ENCODE peak calls at places on chromosomes 4 and X, in ten cellular contexts. E is aorta; R is thyroid gland; Y is heart left ventricle; A is keratinocyte; Q is effector memory CD4-positive, alpha-beta T cell; T is right lobe of liver; C is fibroblast of lung; X is tibial artery; G is cardiac muscle cell. V is an unnamed sample.

GRCh38 chrX:46912098-46912672 is at the start of gene JADE3:
- DNase-seq in E (peak; percentile 90), R (peak; percentile 81), Y (peak; percentile 84), A (no peak), Q (peak; percentile 3), T (peak; percentile 87), C (peak; percentile 75), X (peak; percentile 81), G (peak; percentile 84), V (peak; percentile 73)

GRCh38 chr4:52914051-52914605 is 52.0 kb downstream of the RASL11B start:
- DNase-seq in E (no peak), R (no peak), Y (no peak), A (no peak), Q (no peak), T (no peak), C (peak; percentile 86), X (no peak), G (peak; percentile 85), V (peak; percentile 11)

GRCh38 chr4:140186651-140187315 is 32.8 kb upstream of the MAML3 start:
- DNase-seq in E (no peak), R (peak; percentile 40), Y (no peak), A (peak; percentile 41), Q (no peak), T (no peak), C (peak; percentile 76), X (no peak), G (peak; percentile 73), V (no peak)

GRCh38 chr4:89111833-89112563 is 665 bp downstream of the TIGD2 start:
- DNase-seq in E (no peak), R (no peak), Y (no peak), A (peak; percentile 92), Q (no peak), T (no peak), C (peak; percentile 88), X (no peak), G (peak; percentile 97), V (no peak)

GRCh38 chr4:125445525-125445924 is 130.8 kb downstream of the FAT4 start:
- DNase-seq in E (no peak), R (no peak), Y (no peak), A (no peak), Q (no peak), T (no peak), C (no peak), X (no peak), G (no peak), V (no peak)

GRCh38 chr4:88522702-88523324 is 763 bp downstream of the PYURF start:
- DNase-seq in E (peak; percentile 78), R (peak; percentile 44), Y (peak; percentile 51), A (no peak), Q (no peak), T (peak; percentile 65), C (peak; percentile 34), X (no peak), G (peak; percentile 59), V (no peak)

GRCh38 chr4:118338981-118339765 is 13.6 kb downstream of the PRSS12 start:
- DNase-seq in E (no peak), R (no peak), Y (no peak), A (peak; percentile 15), Q (no peak), T (no peak), C (peak; percentile 77), X (no peak), G (no peak), V (no peak)

GRCh38 chrX:39652336-39652735 is 445.4 kb downstream of the BCOR start:
- DNase-seq in E (no peak), R (peak; percentile 12), Y (no peak), A (no peak), Q (peak; percentile 0), T (no peak), C (no peak), X (no peak), G (peak; percentile 30), V (no peak)

GRCh38 chr4:105461221-105462041 is 12.4 kb downstream of the PPA2 start:
- DNase-seq in E (no peak), R (no peak), Y (no peak), A (no peak), Q (no peak), T (no peak), C (peak; percentile 62), X (no peak), G (peak; percentile 88), V (no peak)

GRCh38 chrX:39331062-39331704 is 529.9 kb downstream of the MID1IP1 start:
- DNase-seq in E (no peak), R (no peak), Y (no peak), A (no peak), Q (no peak), T (no peak), C (peak; percentile 45), X (no peak), G (no peak), V (no peak)

GRCh38 chrX:150035531-150035930 is 97.2 kb upstream of the EOLA2 start:
- DNase-seq in E (no peak), R (no peak), Y (no peak), A (no peak), Q (no peak), T (no peak), C (peak; percentile 30), X (no peak), G (no peak), V (no peak)

GRCh38 chr4:122503214-122503613 is 46.7 kb upstream of the IL2 start:
- DNase-seq in E (no peak), R (no peak), Y (no peak), A (no peak), Q (no peak), T (no peak), C (no peak), X (no peak), G (peak; percentile 23), V (no peak)

GRCh38 chrX:119427024-119427794 is 28.1 kb downstream of the SLC25A43 start:
- DNase-seq in E (no peak), R (no peak), Y (peak; percentile 53), A (no peak), Q (no peak), T (peak; percentile 72), C (peak; percentile 67), X (no peak), G (peak; percentile 55), V (peak; percentile 23)

GRCh38 chrX:1212532-1212931 is at the start of gene CRLF2:
- DNase-seq in E (peak; percentile 31), R (no peak), Y (no peak), A (no peak), Q (no peak), T (no peak), C (no peak), X (no peak), G (no peak), V (no peak)

GRCh38 chrX:109390556-109390955 is 91.3 kb downstream of the GUCY2F start:
- DNase-seq in E (no peak), R (no peak), Y (no peak), A (no peak), Q (no peak), T (no peak), C (no peak), X (no peak), G (no peak), V (no peak)

GRCh38 chrX:66039916-66040315 is at the start of gene VSIG4:
- DNase-seq in E (no peak), R (no peak), Y (no peak), A (no peak), Q (no peak), T (no peak), C (no peak), X (no peak), G (no peak), V (no peak)

GRCh38 chrX:66042307-66043077 is 2.6 kb upstream of the VSIG4 start:
- DNase-seq in E (no peak), R (no peak), Y (no peak), A (no peak), Q (no peak), T (no peak), C (no peak), X (no peak), G (no peak), V (no peak)

GRCh38 chrX:66045894-66046293 is 6.0 kb upstream of the VSIG4 start:
- DNase-seq in E (no peak), R (no peak), Y (no peak), A (no peak), Q (no peak), T (no peak), C (no peak), X (no peak), G (no peak), V (no peak)

GRCh38 chrX:66046612-66047235 is 6.8 kb upstream of the VSIG4 start:
- DNase-seq in E (no peak), R (no peak), Y (no peak), A (no peak), Q (no peak), T (no peak), C (no peak), X (no peak), G (no peak), V (no peak)

GRCh38 chrX:66043584-66043983 is 3.7 kb upstream of the VSIG4 start:
- DNase-seq in E (no peak), R (no peak), Y (no peak), A (no peak), Q (no peak), T (no peak), C (no peak), X (no peak), G (no peak), V (no peak)
- H3K27ac ChIP-seq in E (no peak overlapping the region), R (no peak overlapping the region), Y (no peak overlapping the region), A (no peak overlapping the region), Q (no peak overlapping the region), T (no peak overlapping the region), C (no peak overlapping the region), X (no peak overlapping the region), G (no peak overlapping the region), V (no peak overlapping the region)

DNA sequence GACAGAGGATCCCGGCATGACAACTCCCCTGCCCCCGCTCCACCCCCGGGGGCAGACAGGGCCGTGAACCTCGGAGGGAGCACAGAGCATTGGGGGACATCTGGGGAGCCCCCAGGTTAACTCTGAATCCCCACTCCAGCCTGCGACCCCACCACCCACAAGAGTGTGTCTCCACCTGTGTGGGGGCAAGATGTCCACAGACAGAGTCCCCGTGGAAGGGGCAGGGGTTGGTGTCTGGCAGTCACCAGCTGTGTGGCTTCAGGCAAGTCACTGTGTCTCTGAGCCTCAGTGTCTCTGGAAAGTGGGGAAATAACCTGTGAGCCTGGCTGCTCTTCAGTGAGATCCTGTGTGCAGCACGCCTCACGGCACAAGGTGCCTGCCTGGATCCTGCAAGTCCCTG is 239.0 kb downstream of the AFAP1 start:
- DNase-seq in E (no peak), R (no peak), Y (no peak), A (no peak), Q (no peak), T (no peak), C (no peak), X (no peak), G (no peak), V (no peak)
- H3K4me1 ChIP-seq in E (no peaks in the 10 kb centered on the region), R (peaks cover 4% of the 10 kb centered on the region), Y (peaks cover 8% of the 10 kb centered on the region), A (no peaks in the 10 kb centered on the region), Q (no peaks in the 10 kb centered on the region), T (no peaks in the 10 kb centered on the region), C (no peaks in the 10 kb centered on the region), X (no peaks in the 10 kb centered on the region), G (no peaks in the 10 kb centered on the region), V (peaks cover 26% of the 10 kb centered on the region)

GRCh38 chr4:170497729-170498128 is 408.0 kb upstream of the AADAT start:
- DNase-seq in E (no peak), R (no peak), Y (no peak), A (no peak), Q (no peak), T (no peak), C (no peak), X (no peak), G (no peak), V (no peak)
- H3K4me3 ChIP-seq in E (peak overlapping the region; percentile 1), R (no peak overlapping the region), Y (no peak overlapping the region), A (no peak overlapping the region), Q (no peak overlapping the region), T (no peak overlapping the region), C (no peak overlapping the region), X (no peak overlapping the region), G (no peak overlapping the region), V (no peak overlapping the region)

GRCh38 chr4:2807571-2807970 is 14.7 kb downstream of the SH3BP2 start:
- DNase-seq in E (no peak), R (no peak), Y (no peak), A (no peak), Q (no peak), T (peak; percentile 54), C (no peak), X (no peak), G (no peak), V (peak; percentile 18)
- H3K27ac ChIP-seq in E (no peak overlapping the region), R (no peak overlapping the region), Y (peak overlapping the region; percentile 86), A (no peak overlapping the region), Q (no peak overlapping the region), T (no peak overlapping the region), C (no peak overlapping the region), X (no peak overlapping the region), G (no peak overlapping the region), V (peak overlapping the region; percentile 71)

V was measured in heart right ventricle.